ENCODE peak calls at places on chromosomes 16 and 17, in five cellular contexts. N, U, E, C and I are unnamed samples.

GRCh38 chr17:73551756-73552155 is 92.5 kb downstream of the SDK2 start:
- DNase-seq in N (no peak), U (peak), E (no peak), C (no peak), I (no peak)

GRCh38 chr16:50602531-50603205 is 54.5 kb downstream of the NKD1 start:
- DNase-seq in N (no peak), U (no peak), E (peak), C (no peak), I (no peak)

GRCh38 chr16:12976936-12977335 is 75.5 kb downstream of the SHISA9 start:
- DNase-seq in N (no peak), U (no peak), E (no peak), C (no peak), I (no peak)

GRCh38 chr16:49469930-49470451 is 96.4 kb downstream of the C16orf78 start:
- DNase-seq in N (no peak), U (no peak), E (no peak), C (no peak), I (no peak)

GRCh38 chr17:50407921-50408320 is 10.6 kb upstream of the LRRC59 start:
- DNase-seq in N (no peak), U (no peak), E (no peak), C (no peak), I (no peak)

GRCh38 chr17:45785373-45786193 is 1.5 kb downstream of the CRHR1 start:
- DNase-seq in N (no peak), U (peak), E (no peak), C (no peak), I (no peak)

GRCh38 chr17:79047291-79047920 is 23.4 kb downstream of the C1QTNF1 start:
- DNase-seq in N (no peak), U (no peak), E (no peak), C (no peak), I (no peak)

GRCh38 chr16:88781140-88782077 is 3.6 kb downstream of the PIEZO1 start:
- DNase-seq in N (peak), U (no peak), E (peak), C (no peak), I (no peak)

GRCh38 chr17:19249681-19250080 is 12.5 kb downstream of the EPN2 start:
- DNase-seq in N (no peak), U (no peak), E (no peak), C (peak), I (no peak)

GRCh38 chr17:39123627-39124026 is 27.8 kb downstream of the PLXDC1 start:
- DNase-seq in N (no peak), U (no peak), E (no peak), C (no peak), I (no peak)

GRCh38 chr17:869567-870530 is 87.7 kb downstream of the MRM3 start:
- DNase-seq in N (no peak), U (peak), E (no peak), C (peak), I (no peak)

GRCh38 chr17:82832411-82832810 is 7.4 kb downstream of the ZNF750 start:
- DNase-seq in N (no peak), U (no peak), E (no peak), C (peak), I (no peak)

GRCh38 chr16:19014456-19014855 is 30.7 kb downstream of the TMC7 start:
- DNase-seq in N (no peak), U (peak), E (no peak), C (no peak), I (no peak)

GRCh38 chr16:83675136-83675535 is 132.6 kb upstream of the HSBP1 start:
- DNase-seq in N (no peak), U (peak), E (no peak), C (no peak), I (no peak)

GRCh38 chr17:58324409-58325288 is 3.9 kb downstream of the TSPOAP1 start:
- DNase-seq in N (no peak), U (peak), E (no peak), C (no peak), I (peak)

GRCh38 chr17:27555364-27555763 is 75.6 kb upstream of the LGALS9 start:
- DNase-seq in N (no peak), U (no peak), E (no peak), C (no peak), I (no peak)

GRCh38 chr17:78822552-78822951 is 18.1 kb downstream of the USP36 start:
- DNase-seq in N (no peak), U (no peak), E (no peak), C (no peak), I (no peak)

GRCh38 chr16:53588081-53588648 is 85.2 kb upstream of the AKTIP start:
- DNase-seq in N (no peak), U (no peak), E (no peak), C (no peak), I (no peak)

GRCh38 chr16:67703626-67704025 is 15.5 kb downstream of the GFOD2 start:
- DNase-seq in N (no peak), U (no peak), E (no peak), C (no peak), I (no peak)

GRCh38 chr16:66511615-66512500 is 38.1 kb downstream of the TK2 start:
- DNase-seq in N (no peak), U (peak), E (no peak), C (no peak), I (no peak)

GRCh38 chr17:57016764-57017116 is 38.8 kb downstream of the SCPEP1 start:
- DNase-seq in N (no peak), U (peak), E (no peak), C (no peak), I (no peak)

GRCh38 chr16:54325616-54326265 is 39.2 kb upstream of the IRX3 start:
- DNase-seq in N (no peak), U (no peak), E (no peak), C (no peak), I (no peak)

GRCh38 chr16:27098366-27099050 is 31.8 kb downstream of the C16orf82 start:
- DNase-seq in N (no peak), U (no peak), E (no peak), C (no peak), I (no peak)

GRCh38 chr17:7263071-7263800 is 958 bp upstream of the CLDN7 start:
- DNase-seq in N (no peak), U (peak), E (no peak), C (no peak), I (no peak)

GRCh38 chr16:64964126-64964540 is 157.7 kb downstream of the CDH11 start:
- DNase-seq in N (no peak), U (no peak), E (no peak), C (no peak), I (no peak)

GRCh38 chr16:58460219-58460610 is 39.7 kb upstream of the NDRG4 start:
- DNase-seq in N (no peak), U (no peak), E (no peak), C (no peak), I (no peak)

GRCh38 chr16:19130852-19131808 is 17.4 kb downstream of the ITPRIPL2 start:
- DNase-seq in N (no peak), U (peak), E (no peak), C (no peak), I (no peak)

GRCh38 chr17:50774225-50774803 is 7.0 kb upstream of the ANKRD40CL start:
- DNase-seq in N (no peak), U (peak), E (no peak), C (no peak), I (peak)

GRCh38 chr17:57586099-57586702 is 158.9 kb downstream of the CCDC182 start:
- DNase-seq in N (no peak), U (no peak), E (no peak), C (no peak), I (no peak)

GRCh38 chr16:67910162-67910561 is 17.1 kb downstream of the PSKH1 start:
- DNase-seq in N (no peak), U (no peak), E (no peak), C (no peak), I (no peak)

GRCh38 chr17:80938556-80938955 is 53.1 kb upstream of the CHMP6 start:
- DNase-seq in N (no peak), U (no peak), E (no peak), C (no peak), I (no peak)

GRCh38 chr17:9907883-9908648 is 3.0 kb upstream of the RCVRN start:
- DNase-seq in N (no peak), U (peak), E (no peak), C (no peak), I (no peak)

GRCh38 chr16:81214745-81215166 is 23.7 kb upstream of the BCO1 start:
- DNase-seq in N (no peak), U (peak), E (no peak), C (no peak), I (peak)

GRCh38 chr17:45143101-45143670 is 5.1 kb upstream of the HEXIM1 start:
- DNase-seq in N (no peak), U (peak), E (no peak), C (no peak), I (no peak)

GRCh38 chr17:59378621-59379194 is 47.3 kb downstream of the YPEL2 start:
- DNase-seq in N (no peak), U (peak), E (no peak), C (no peak), I (no peak)

GRCh38 chr17:2138768-2139167 is 83.9 kb downstream of the HIC1 start:
- DNase-seq in N (peak), U (no peak), E (no peak), C (no peak), I (no peak)

DNA sequence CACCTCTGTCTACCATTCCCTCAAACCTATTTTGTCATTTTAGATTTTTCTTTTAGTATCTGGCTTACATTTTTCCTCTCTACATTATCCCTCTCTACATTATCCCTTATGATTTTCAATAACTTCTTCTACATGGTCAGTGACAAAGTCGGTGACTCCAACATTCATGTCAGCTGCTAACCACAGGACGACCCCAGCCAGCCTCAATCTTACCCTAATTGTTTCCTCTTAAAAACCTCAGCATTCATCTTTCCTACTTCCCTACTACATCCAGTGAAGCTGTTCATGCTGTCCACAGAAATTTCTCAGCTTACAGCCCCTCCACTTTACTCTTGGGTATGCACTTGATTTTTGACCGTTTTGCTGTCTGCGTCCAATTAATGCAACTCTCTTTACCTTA is 8.3 kb downstream of the MYH10 start:
- DNase-seq in N (no peak), U (no peak), E (no peak), C (no peak), I (no peak)
- H3K27ac ChIP-seq in N (no peak), U (no peak), E (no peak), C (no peak), I (no peak)

DNA sequence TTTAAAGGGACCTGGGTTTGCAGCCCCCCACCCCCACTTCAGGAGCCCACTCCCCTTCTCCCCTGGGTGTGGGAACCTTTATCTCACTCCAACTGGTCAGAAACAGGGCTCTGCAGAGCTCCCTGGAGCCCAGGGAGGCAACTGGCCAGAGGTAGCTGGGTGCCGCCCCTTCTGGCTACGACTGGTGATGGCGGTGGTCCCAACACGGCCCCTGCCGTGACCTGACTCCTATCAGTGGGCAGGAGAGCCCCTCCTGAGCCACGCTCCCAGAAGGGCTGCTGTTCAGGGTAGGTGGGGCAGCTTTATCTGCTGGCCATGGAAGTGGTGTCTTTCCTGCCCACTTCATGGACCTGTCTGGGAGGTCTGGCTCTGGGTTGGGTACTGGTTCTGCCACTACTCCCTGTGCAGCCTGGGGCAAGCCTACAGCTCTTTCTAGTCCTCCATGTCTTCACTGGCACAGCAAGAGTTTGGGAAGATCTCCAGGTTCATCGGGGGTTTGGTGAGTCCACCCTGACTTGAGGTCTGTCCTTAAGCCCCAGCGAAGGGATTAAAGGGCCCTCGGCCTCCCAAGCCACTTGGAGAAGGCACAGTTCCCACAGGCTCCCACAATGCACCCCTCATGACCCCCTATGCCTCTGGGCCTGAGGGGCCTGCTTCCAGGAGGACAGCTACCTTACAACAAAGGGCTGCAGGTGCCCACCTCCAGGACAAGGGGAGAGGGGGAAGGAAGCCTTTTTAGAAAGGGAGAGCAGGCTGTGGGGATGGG is 5.5 kb upstream of the SREBF1 start:
- DNase-seq in N (no peak), U (no peak), E (no peak), C (no peak), I (no peak)
- H3K27ac ChIP-seq in N (no peak), U (no peak), E (no peak), C (peak), I (no peak)

GRCh38 chr16:75457485-75458021 is 6.9 kb downstream of the TMEM170A start:
- DNase-seq in N (no peak), U (no peak), E (no peak), C (no peak), I (no peak)

GRCh38 chr16:75458029-75458428 is 6.5 kb downstream of the TMEM170A start:
- DNase-seq in N (no peak), U (no peak), E (no peak), C (no peak), I (no peak)

GRCh38 chr16:75458439-75458838 is 6.0 kb downstream of the TMEM170A start:
- DNase-seq in N (no peak), U (no peak), E (no peak), C (no peak), I (no peak)

GRCh38 chr16:75455677-75456076 is 8.8 kb downstream of the TMEM170A start:
- DNase-seq in N (no peak), U (no peak), E (no peak), C (no peak), I (no peak)

GRCh38 chr16:75456971-75457370 is 7.5 kb downstream of the TMEM170A start:
- DNase-seq in N (no peak), U (no peak), E (no peak), C (no peak), I (no peak)
- H3K27ac ChIP-seq in N (no peak), U (no peak), E (no peak), C (no peak), I (no peak)

DNA sequence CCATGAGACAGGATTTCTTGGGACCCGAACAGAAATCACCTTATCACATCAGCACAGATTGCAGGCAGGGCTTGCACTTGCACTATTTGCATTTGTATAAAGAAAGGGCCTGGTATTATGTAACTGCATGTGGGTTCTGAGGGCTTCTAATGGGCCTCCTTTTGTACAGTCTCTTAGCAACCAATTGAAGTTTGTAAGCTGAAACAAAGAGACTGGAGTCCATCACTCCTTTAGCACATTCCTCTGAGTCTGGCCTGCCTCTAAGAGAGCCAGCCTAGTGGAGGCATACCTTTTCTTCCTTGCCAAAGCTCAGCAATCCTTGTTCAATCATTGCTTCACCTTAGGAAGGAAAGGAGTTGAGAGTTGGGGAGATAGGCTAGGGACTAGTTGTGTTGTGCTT is 387.1 kb downstream of the XYLT1 start:
- DNase-seq in N (no peak), U (peak), E (no peak), C (no peak), I (no peak)
- H3K27ac ChIP-seq in N (no peak), U (no peak), E (no peak), C (no peak), I (no peak)